ENCODE peak calls at places on chromosomes 4 and X, in four cellular contexts. One of them, this sample, is unnamed.

GRCh38 chr4:67575232-67575888 is 16.8 kb downstream of the STAP1 start:
- DNase-seq in fibroblast of lung: no peak
- DNase-seq in tibial nerve: no peak
- DNase-seq in AG09319: no peak
- DNase-seq in this sample: no peak

GRCh38 chr4:74738756-74739155 is 55.6 kb downstream of the BTC start:
- DNase-seq in fibroblast of lung: peak
- DNase-seq in tibial nerve: no peak
- DNase-seq in AG09319: no peak
- DNase-seq in this sample: no peak

GRCh38 chr4:186685744-186686143 is 37.9 kb downstream of the FAT1 start:
- DNase-seq in fibroblast of lung: peak
- DNase-seq in tibial nerve: no peak
- DNase-seq in AG09319: no peak
- DNase-seq in this sample: peak

GRCh38 chrX:123884809-123885408 is 25.1 kb downstream of the XIAP start:
- DNase-seq in fibroblast of lung: peak
- DNase-seq in tibial nerve: peak
- DNase-seq in AG09319: no peak
- DNase-seq in this sample: no peak

GRCh38 chr4:86508436-86508835 is 85.7 kb upstream of the PTPN13 start:
- DNase-seq in fibroblast of lung: peak
- DNase-seq in tibial nerve: no peak
- DNase-seq in AG09319: peak
- DNase-seq in this sample: no peak

GRCh38 chr4:7759221-7759620 is 180.4 kb downstream of the AFAP1 start:
- DNase-seq in fibroblast of lung: no peak
- DNase-seq in tibial nerve: no peak
- DNase-seq in AG09319: no peak
- DNase-seq in this sample: no peak

GRCh38 chrX:124098089-124098488 is 136.6 kb downstream of the STAG2 start:
- DNase-seq in fibroblast of lung: peak
- DNase-seq in tibial nerve: no peak
- DNase-seq in AG09319: peak
- DNase-seq in this sample: no peak

GRCh38 chr4:159378056-159378616 is 275.3 kb downstream of the RAPGEF2 start:
- DNase-seq in fibroblast of lung: no peak
- DNase-seq in tibial nerve: no peak
- DNase-seq in AG09319: no peak
- DNase-seq in this sample: no peak

GRCh38 chr4:142405021-142405991 is 440.8 kb downstream of the INPP4B start:
- DNase-seq in fibroblast of lung: peak
- DNase-seq in tibial nerve: peak
- DNase-seq in AG09319: peak
- DNase-seq in this sample: peak

GRCh38 chrX:119201570-119201969 is 34.5 kb upstream of the PGRMC1 start:
- DNase-seq in fibroblast of lung: peak
- DNase-seq in tibial nerve: no peak
- DNase-seq in AG09319: no peak
- DNase-seq in this sample: no peak

GRCh38 chr4:127997534-127998388 is 32.6 kb downstream of the ABHD18 start:
- DNase-seq in fibroblast of lung: peak
- DNase-seq in tibial nerve: no peak
- DNase-seq in AG09319: no peak
- DNase-seq in this sample: no peak

GRCh38 chr4:104491396-104491821 is 3.3 kb downstream of the CXXC4 start:
- DNase-seq in fibroblast of lung: peak
- DNase-seq in tibial nerve: no peak
- DNase-seq in AG09319: no peak
- DNase-seq in this sample: no peak

GRCh38 chrX:1727531-1728027 is 112.7 kb downstream of the ASMT start:
- DNase-seq in fibroblast of lung: peak
- DNase-seq in tibial nerve: no peak
- DNase-seq in AG09319: no peak
- DNase-seq in this sample: no peak

GRCh38 chrX:38474543-38474942 is 86.8 kb upstream of the TSPAN7 start:
- DNase-seq in fibroblast of lung: no peak
- DNase-seq in tibial nerve: no peak
- DNase-seq in AG09319: no peak
- DNase-seq in this sample: no peak

GRCh38 chrX:44343412-44343942 is at the start of gene EFHC2:
- DNase-seq in fibroblast of lung: peak
- DNase-seq in tibial nerve: peak
- DNase-seq in AG09319: no peak
- DNase-seq in this sample: no peak

GRCh38 chr4:108709722-108710121 is 53.1 kb downstream of the ETNPPL start:
- DNase-seq in fibroblast of lung: no peak
- DNase-seq in tibial nerve: no peak
- DNase-seq in AG09319: no peak
- DNase-seq in this sample: no peak

GRCh38 chr4:158172558-158173258 is at the start of gene GASK1B:
- DNase-seq in fibroblast of lung: peak
- DNase-seq in tibial nerve: peak
- DNase-seq in AG09319: peak
- DNase-seq in this sample: no peak

DNA sequence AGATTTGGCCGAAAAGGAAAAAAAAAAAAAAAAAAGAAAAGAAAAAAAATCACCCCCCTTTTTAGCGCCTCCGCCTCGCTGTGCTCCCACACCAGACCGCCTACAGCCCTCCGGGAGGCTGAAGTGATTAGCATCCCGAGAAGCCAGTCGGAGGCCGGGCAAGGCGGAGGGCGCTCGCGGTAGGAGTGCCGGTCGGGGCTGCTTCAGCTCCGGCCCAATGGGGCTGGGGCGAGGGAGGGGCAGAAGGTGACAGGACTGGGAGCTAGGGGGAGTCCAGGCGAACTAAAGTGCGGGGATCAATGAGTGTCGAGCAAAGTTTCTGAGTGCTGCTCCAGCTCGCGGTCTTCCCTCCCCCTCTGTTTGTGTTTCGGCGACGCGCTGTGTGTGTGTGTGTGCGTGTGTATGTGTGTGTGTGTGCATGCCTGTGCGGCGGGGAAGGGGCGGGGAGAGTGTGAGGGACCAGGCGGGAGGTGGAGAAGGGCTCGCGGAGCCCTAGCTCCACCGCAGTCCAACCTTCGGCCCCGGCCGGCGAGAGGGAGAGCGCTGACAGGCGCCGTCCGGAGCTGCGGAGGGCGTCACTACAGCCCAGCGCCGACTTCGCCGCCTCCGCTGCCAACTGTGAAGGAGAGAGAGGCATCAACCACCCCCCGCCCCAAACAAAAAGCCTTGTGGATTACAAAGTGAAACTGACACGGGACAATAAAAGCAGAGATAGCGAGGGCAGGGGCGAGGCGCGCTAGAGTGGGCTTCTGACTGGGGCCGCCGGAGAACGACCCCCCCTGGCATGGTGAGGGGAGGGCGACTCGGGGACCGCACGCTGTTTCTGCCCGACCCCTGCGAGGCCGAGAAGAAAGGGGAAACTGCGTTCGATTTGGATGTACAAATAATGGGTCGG is at the start of gene FAT4:
- DNase-seq in fibroblast of lung: peak
- DNase-seq in tibial nerve: peak
- DNase-seq in AG09319: peak
- DNase-seq in this sample: peak
- TF ChIP-seq CTCF in fibroblast of lung: no peak
- TF ChIP-seq CTCF in tibial nerve: no peak
- TF ChIP-seq CTCF in AG09319: peak
- TF ChIP-seq CTCF in this sample: peak

GRCh38 chr4:172543249-172543648 is 625.4 kb upstream of the GALNT7 start:
- DNase-seq in fibroblast of lung: no peak
- DNase-seq in tibial nerve: no peak
- DNase-seq in AG09319: no peak
- DNase-seq in this sample: no peak
- TF ChIP-seq CTCF in fibroblast of lung: no peak
- TF ChIP-seq CTCF in tibial nerve: no peak
- TF ChIP-seq CTCF in AG09319: no peak
- TF ChIP-seq CTCF in this sample: no peak

GRCh38 chrX:103063191-103063845 is 653 bp downstream of the BEX1 start:
- DNase-seq in fibroblast of lung: peak
- DNase-seq in tibial nerve: no peak
- DNase-seq in AG09319: no peak
- DNase-seq in this sample: no peak
- TF ChIP-seq CTCF in fibroblast of lung: no peak
- TF ChIP-seq CTCF in tibial nerve: no peak
- TF ChIP-seq CTCF in AG09319: no peak
- TF ChIP-seq CTCF in this sample: peak

DNA sequence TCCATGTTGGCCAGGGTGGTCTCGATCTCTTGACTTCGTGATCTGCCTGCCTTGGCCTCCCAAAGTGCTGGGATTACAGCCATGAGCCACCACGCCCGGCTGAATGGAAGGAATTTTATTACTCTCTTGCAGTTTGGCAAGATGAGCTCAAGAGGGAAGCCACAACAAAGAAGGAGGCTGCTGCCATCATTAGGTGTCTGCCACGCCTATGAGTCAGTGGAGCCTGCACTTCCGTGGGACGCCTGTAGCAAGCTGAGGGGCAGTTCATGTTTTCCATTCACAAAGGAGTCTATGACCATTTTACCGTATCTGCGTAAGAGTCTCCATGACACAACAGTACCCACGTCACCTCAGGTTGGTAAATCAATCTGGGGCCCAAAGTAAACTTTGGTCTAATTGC is 51.2 kb upstream of the CHRNA9 start:
- DNase-seq in fibroblast of lung: peak
- DNase-seq in tibial nerve: no peak
- DNase-seq in AG09319: peak
- DNase-seq in this sample: peak
- TF ChIP-seq CTCF in fibroblast of lung: no peak
- TF ChIP-seq CTCF in tibial nerve: no peak
- TF ChIP-seq CTCF in AG09319: no peak
- TF ChIP-seq CTCF in this sample: no peak

This sample was measured in kidney epithelial cell.